ENCODE peak calls at places on chromosomes 12 and 14, in seven cellular contexts. K, V, J, F, I, O and L are unnamed samples.

GRCh38 chr14:61973981-61974380 is 211.8 kb downstream of the SNAPC1 start:
- DNase-seq in K (no peak), V (no peak), J (no peak), F (peak), I (no peak), O (no peak), L (peak)

GRCh38 chr12:87021400-87021799 is 765.2 kb upstream of the MGAT4C start:
- DNase-seq in K (no peak), V (no peak), J (no peak), F (no peak), I (no peak), O (no peak), L (no peak)

GRCh38 chr12:88553941-88554658 is 26.2 kb downstream of the KITLG start:
- DNase-seq in K (no peak), V (peak), J (peak), F (peak), I (no peak), O (no peak), L (peak)

GRCh38 chr12:111893287-111893686 is 51.3 kb downstream of the MAPKAPK5 start:
- DNase-seq in K (no peak), V (no peak), J (no peak), F (peak), I (no peak), O (no peak), L (no peak)

GRCh38 chr12:94280063-94280462 is 131.7 kb downstream of the PLXNC1 start:
- DNase-seq in K (no peak), V (no peak), J (no peak), F (no peak), I (no peak), O (no peak), L (no peak)

GRCh38 chr12:101040936-101041335 is 169.1 kb downstream of the SLC5A8 start:
- DNase-seq in K (no peak), V (no peak), J (no peak), F (no peak), I (no peak), O (no peak), L (peak)

GRCh38 chr12:122318607-122319311 is 52.5 kb upstream of the VPS33A start:
- DNase-seq in K (no peak), V (no peak), J (no peak), F (peak), I (no peak), O (no peak), L (peak)

GRCh38 chr14:57136669-57137068 is 132.0 kb downstream of the EXOC5 start:
- DNase-seq in K (no peak), V (peak), J (no peak), F (no peak), I (no peak), O (peak), L (no peak)

GRCh38 chr12:48001426-48002178 is 2.7 kb downstream of the COL2A1 start:
- DNase-seq in K (peak), V (no peak), J (peak), F (no peak), I (no peak), O (peak), L (peak)

GRCh38 chr12:109458771-109459208 is 18.3 kb downstream of the KCTD10 start:
- DNase-seq in K (no peak), V (no peak), J (peak), F (peak), I (no peak), O (peak), L (peak)

GRCh38 chr12:34397591-34398365 is 375.5 kb downstream of the ALG10 start:
- DNase-seq in K (peak), V (peak), J (no peak), F (no peak), I (no peak), O (no peak), L (no peak)

GRCh38 chr12:40010899-40011774 is 94.7 kb downstream of the SLC2A13 start:
- DNase-seq in K (no peak), V (peak), J (peak), F (peak), I (peak), O (peak), L (peak)
- H3K4me3 ChIP-seq in K (peak), V (peak), J (no peak), F (peak), I (no peak), O (no peak), L (peak)

GRCh38 chr12:89618113-89618862 is 90.3 kb downstream of the ATP2B1 start:
- DNase-seq in K (no peak), V (no peak), J (no peak), F (no peak), I (no peak), O (no peak), L (no peak)
- TF ChIP-seq CTCF in K (no peak), V (no peak), J (no peak), F (peak), I (no peak), O (no peak), L (peak)

DNA sequence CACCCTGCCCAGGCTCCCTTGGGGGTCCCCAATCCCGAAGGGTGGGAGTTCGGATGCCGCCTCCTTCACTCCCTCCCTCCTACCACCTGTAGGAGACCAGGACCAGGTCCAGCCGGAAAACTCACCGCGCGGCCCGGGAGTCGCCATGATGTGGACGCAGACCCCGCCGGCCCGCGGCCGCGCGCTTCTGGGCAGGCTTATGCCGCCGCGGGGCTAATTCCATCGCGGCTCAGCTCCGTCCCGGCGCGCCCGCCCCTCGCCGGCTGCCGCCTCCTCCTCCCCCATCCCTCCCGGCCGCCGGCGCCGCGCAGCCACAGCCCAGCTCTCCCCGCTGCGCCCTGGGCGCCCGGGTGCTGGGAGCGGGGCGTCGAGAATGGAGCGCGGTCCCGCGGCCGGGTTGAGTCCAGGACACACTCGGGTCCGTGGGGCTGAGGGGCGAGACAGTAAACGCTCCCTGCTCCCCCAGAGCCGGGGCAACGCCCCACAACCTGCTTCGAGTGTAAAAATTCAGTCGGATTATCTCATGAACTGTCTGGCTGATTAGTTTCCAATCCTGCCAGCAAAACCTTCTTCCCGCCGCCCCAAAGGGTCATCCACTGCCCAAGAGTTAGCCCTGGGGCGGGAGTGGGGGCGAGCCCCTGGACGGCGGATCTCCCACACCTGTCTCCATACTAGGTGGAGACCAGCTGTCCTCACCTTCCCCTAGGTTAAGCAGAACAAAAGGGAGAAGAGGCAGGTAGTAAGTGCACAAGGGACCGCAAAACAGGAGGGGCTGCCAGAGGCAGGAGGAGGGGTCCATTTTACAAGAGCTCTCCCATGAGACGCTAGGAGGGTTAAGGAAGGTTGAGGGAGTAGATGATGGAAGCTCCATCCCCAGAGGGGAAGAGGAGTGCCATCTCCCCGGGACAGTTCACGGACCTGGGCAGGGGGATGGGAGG is at the start of gene ANO2:
- DNase-seq in K (peak), V (no peak), J (peak), F (no peak), I (no peak), O (peak), L (no peak)
- H3K4me3 ChIP-seq in K (peak), V (no peak), J (peak), F (peak), I (no peak), O (peak), L (peak)

GRCh38 chr14:33848706-33849454 is 102.0 kb downstream of the EGLN3 start:
- DNase-seq in K (peak), V (no peak), J (peak), F (peak), I (peak), O (peak), L (peak)
- TF ChIP-seq CTCF in K (peak), V (peak), J (peak), F (peak), I (peak), O (peak), L (peak)

GRCh38 chr12:52573306-52573705 is 337 bp downstream of the KRT74 start:
- DNase-seq in K (peak), V (no peak), J (no peak), F (no peak), I (no peak), O (no peak), L (no peak)

GRCh38 chr12:52573743-52574142 is at the start of gene KRT74:
- DNase-seq in K (no peak), V (no peak), J (no peak), F (no peak), I (no peak), O (no peak), L (no peak)

GRCh38 chr12:52575256-52575655 is 1.6 kb upstream of the KRT74 start:
- DNase-seq in K (no peak), V (no peak), J (no peak), F (no peak), I (no peak), O (no peak), L (no peak)

GRCh38 chr12:52577316-52577715 is 3.7 kb upstream of the KRT74 start:
- DNase-seq in K (peak), V (no peak), J (no peak), F (no peak), I (no peak), O (no peak), L (no peak)

GRCh38 chr12:52575948-52576347 is 2.3 kb upstream of the KRT74 start:
- DNase-seq in K (no peak), V (no peak), J (no peak), F (no peak), I (no peak), O (no peak), L (no peak)
- H3K4me3 ChIP-seq in K (no peak), V (no peak), J (no peak), F (no peak), I (no peak), O (no peak), L (no peak)

DNA sequence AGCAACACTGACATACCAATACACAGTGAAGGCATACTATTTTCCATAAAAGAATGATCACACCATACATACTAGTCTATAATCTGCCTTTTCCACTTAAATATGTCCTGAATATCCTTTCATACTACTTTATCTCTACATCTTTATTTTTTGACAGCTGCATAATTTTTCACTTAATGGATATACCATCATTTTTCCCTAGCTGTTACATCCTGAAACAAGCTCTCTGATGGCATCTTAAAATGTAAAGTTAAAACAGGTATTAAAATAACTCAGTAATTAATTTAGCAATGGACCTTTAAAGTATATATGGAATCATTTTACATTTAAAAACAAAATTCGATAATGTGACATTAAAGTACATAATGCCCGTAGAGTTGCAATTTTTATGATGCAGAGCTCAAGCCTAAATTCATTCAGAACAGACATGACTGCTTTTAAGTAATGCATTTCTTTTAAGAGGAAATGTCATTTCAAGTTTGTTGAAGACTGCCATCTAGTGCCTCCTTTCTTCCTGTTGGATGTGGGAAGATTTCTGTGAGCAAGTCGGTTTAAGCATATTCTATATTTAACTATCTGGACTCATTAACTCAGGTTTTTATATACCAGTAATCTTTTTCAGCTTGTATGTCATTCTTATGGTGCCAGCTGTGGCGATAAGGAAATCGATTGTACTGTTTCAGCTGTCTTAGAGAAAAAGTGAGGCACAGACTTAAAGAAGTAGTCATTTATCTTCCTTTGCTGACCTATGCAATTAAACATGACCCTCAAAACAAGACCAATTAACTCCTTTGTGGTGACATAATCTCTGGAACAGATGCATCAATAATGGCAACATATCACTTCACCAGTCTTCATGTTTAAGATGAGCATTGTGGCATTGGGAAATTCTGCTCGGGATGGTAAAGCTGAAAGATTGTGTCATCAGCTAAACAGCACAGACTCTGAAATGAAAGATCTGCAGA is 20.3 kb downstream of the PRICKLE1 start:
- DNase-seq in K (no peak), V (no peak), J (peak), F (peak), I (no peak), O (peak), L (peak)
- TF ChIP-seq CTCF in K (peak), V (peak), J (peak), F (peak), I (peak), O (peak), L (peak)

DNA sequence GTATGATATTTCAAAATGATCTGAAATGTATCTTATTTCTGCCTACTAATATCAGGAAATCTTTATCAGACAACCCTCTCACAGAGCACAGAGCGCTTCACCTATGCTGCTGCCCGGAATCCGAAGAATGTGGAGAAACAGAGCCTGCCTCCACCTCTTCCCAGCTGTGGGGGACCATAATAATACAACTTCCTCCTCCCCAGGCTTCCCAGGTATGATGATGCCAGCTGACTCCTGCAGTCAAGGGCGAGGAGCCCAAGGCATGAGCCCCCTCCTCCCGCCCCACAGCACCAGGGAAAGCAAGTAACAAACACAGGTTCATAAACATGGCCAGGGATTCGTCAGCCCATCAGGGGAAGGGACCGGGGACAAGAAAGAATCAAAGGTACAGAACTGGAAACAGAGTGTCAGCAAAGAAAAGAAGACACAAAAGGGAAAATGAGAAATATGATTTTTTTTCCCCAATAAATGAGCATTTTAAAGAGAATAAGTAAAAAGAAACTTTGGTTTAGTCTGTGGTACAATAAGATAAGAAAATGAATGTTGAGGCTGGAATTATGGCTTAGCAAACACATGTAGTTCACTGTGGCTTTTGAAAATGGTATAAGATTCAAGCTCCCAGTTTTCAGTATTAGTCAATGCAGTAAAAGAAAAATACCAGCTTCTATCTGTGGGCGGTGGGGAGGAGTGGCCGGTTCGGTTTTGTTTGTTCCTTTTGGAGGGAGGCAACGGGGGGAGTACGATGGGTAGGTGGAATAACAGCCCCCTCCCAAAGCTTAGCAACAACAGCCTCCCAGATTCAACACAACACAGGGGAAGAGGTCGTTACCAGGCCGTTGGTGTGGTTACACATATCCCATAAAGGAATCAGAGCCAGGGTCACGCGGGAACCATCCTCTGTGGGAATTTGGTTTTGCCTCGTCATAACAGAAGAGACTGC is 68.3 kb downstream of the SETD3 start:
- DNase-seq in K (peak), V (no peak), J (peak), F (peak), I (no peak), O (peak), L (peak)
- H3K4me3 ChIP-seq in K (no peak), V (no peak), J (no peak), F (no peak), I (no peak), O (peak), L (no peak)

DNA sequence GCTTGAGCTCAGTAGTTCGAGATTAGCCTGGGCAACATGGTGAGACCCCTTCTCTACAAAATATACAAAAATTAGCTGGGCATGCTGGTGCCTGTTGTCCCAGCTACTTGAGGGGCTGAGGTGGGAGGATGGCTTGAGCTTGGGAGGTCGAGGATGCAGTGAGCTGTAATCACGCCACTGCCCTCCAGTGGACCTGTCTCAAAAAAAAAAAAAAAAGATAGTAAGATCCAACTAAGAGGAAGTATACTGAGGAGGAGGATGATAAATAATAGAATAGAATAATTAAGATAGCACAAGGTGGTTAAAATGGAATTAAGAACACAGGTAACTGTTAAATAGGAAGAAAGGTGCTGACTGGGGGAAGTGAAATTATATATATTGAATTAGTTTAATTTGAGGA is 37.0 kb upstream of the BAZ1A start:
- DNase-seq in K (no peak), V (no peak), J (no peak), F (no peak), I (no peak), O (peak), L (no peak)
- TF ChIP-seq CTCF in K (no peak), V (no peak), J (peak), F (no peak), I (no peak), O (peak), L (peak)

DNA sequence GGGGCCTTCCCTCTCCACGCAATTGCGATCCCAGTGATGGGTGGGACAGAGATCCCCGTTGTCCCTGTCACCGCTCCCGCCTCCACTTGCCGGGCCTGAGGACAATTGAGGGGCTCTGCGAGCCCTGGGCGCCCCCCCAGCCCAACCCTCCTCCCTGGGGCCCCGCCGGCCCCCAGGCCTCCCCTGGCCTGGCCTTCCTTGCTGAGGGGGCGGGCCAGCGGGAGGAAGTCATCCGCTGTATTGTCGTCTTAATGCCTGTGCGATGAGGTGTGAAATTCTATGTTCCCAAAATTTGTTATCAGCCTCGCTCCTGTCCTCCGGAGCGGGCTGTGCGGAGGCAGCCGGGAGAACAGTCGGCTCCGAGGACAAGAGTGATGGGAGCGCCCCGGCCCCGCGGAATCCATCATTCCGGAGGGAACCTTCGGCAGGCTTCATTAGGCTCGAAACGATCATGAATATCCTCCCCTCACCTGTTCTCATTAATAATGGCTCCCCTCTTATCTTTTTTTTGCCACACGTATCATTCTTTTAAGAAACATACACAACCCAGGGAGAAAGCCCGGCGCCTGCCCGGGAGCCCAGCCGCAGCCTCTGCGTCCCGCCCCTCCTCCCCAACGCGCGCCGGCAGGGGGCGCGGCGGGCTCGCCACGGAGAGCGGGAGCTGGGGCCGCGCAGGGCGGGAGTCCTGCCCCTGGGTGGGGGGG is 17.3 kb upstream of the DLK1 start:
- DNase-seq in K (no peak), V (no peak), J (peak), F (peak), I (no peak), O (peak), L (no peak)
- H3K4me3 ChIP-seq in K (no peak), V (no peak), J (peak), F (no peak), I (no peak), O (peak), L (no peak)